ENCODE peak calls at places on chromosomes 12 and 14, in five cellular contexts. E is A549, Q is heart left ventricle, D is suprapubic skin, P is breast epithelium. N is an unnamed sample.

GRCh38 chr12:11621797-11622423 is 27.6 kb upstream of the ETV6 start:
- DNase-seq in E (peak), Q (no peak), D (no peak), P (no peak), N (no peak)

GRCh38 chr14:76664790-76665189 is 96.5 kb upstream of the VASH1 start:
- DNase-seq in E (no peak), Q (no peak), D (no peak), P (no peak), N (no peak)

GRCh38 chr12:123115409-123116111 is 35.3 kb downstream of the PITPNM2 start:
- DNase-seq in E (no peak), Q (peak), D (no peak), P (no peak), N (no peak)

GRCh38 chr14:105931808-105932483 is 405.6 kb downstream of the TMEM121 start:
- DNase-seq in E (peak), Q (no peak), D (no peak), P (no peak), N (peak)

GRCh38 chr12:47097276-47097896 is 17.6 kb upstream of the AMIGO2 start:
- DNase-seq in E (peak), Q (no peak), D (no peak), P (no peak), N (no peak)

GRCh38 chr12:117151195-117152031 is 38.9 kb downstream of the FBXO21 start:
- DNase-seq in E (peak), Q (peak), D (peak), P (no peak), N (no peak)

GRCh38 chr14:35268946-35269345 is 23.2 kb upstream of the PSMA6 start:
- DNase-seq in E (no peak), Q (no peak), D (no peak), P (no peak), N (no peak)

GRCh38 chr14:33273978-33274377 is 335.3 kb downstream of the NPAS3 start:
- DNase-seq in E (no peak), Q (no peak), D (no peak), P (no peak), N (no peak)

GRCh38 chr12:3200779-3201738 is 123.9 kb downstream of the TSPAN9 start:
- DNase-seq in E (no peak), Q (no peak), D (no peak), P (no peak), N (no peak)

GRCh38 chr14:36129181-36129580 is 47.3 kb downstream of the PTCSC3 start:
- DNase-seq in E (no peak), Q (no peak), D (no peak), P (no peak), N (no peak)

GRCh38 chr14:71237556-71237955 is 330.3 kb downstream of the PCNX1 start:
- DNase-seq in E (no peak), Q (no peak), D (no peak), P (no peak), N (no peak)

GRCh38 chr14:41609704-41610183 is 3.1 kb downstream of the LRFN5 start:
- DNase-seq in E (peak), Q (peak), D (peak), P (no peak), N (peak)

GRCh38 chr14:70934084-70934483 is 26.8 kb downstream of the PCNX1 start:
- DNase-seq in E (no peak), Q (no peak), D (no peak), P (no peak), N (no peak)

GRCh38 chr14:61101803-61102548 is 120.9 kb downstream of the SLC38A6 start:
- DNase-seq in E (peak), Q (no peak), D (no peak), P (no peak), N (no peak)

GRCh38 chr12:107990325-107990724 is 138.8 kb upstream of the WSCD2 start:
- DNase-seq in E (peak), Q (peak), D (no peak), P (no peak), N (no peak)

GRCh38 chr12:10385181-10385613 is 4.6 kb downstream of the KLRK1 start:
- DNase-seq in E (peak), Q (no peak), D (no peak), P (no peak), N (no peak)

GRCh38 chr12:46523863-46524770 is 151.5 kb upstream of the SLC38A2 start:
- DNase-seq in E (peak), Q (no peak), D (no peak), P (no peak), N (no peak)

GRCh38 chr12:12561305-12562015 is 1.2 kb downstream of the DUSP16 start:
- DNase-seq in E (peak), Q (peak), D (peak), P (peak), N (peak)

GRCh38 chr12:55734595-55734994 is 5.8 kb upstream of the CD63 start:
- DNase-seq in E (no peak), Q (no peak), D (peak), P (no peak), N (no peak)

GRCh38 chr12:49503674-49504180 is 35.1 kb upstream of the KCNH3 start:
- DNase-seq in E (peak), Q (no peak), D (no peak), P (no peak), N (no peak)

GRCh38 chr14:77556946-77557345 is 58.3 kb upstream of the ISM2 start:
- DNase-seq in E (no peak), Q (no peak), D (no peak), P (no peak), N (no peak)

GRCh38 chr12:1826867-1827705 is 6.7 kb downstream of the LRTM2 start:
- DNase-seq in E (no peak), Q (no peak), D (no peak), P (no peak), N (no peak)

GRCh38 chr12:98328467-98328866 is 186.9 kb upstream of the TMPO start:
- DNase-seq in E (no peak), Q (no peak), D (no peak), P (no peak), N (no peak)

GRCh38 chr12:42118136-42118879 is 26.4 kb downstream of the GXYLT1 start:
- DNase-seq in E (no peak), Q (no peak), D (no peak), P (no peak), N (no peak)

GRCh38 chr12:29847246-29847645 is 63.5 kb upstream of the TMTC1 start:
- DNase-seq in E (no peak), Q (no peak), D (no peak), P (no peak), N (no peak)

GRCh38 chr14:102646615-102647014 is 54.2 kb downstream of the RCOR1 start:
- DNase-seq in E (no peak), Q (no peak), D (no peak), P (no peak), N (no peak)

GRCh38 chr12:2900642-2901041 is 10.0 kb downstream of the TULP3 start:
- DNase-seq in E (no peak), Q (no peak), D (no peak), P (no peak), N (no peak)

GRCh38 chr12:117742721-117743120 is 226.1 kb downstream of the KSR2 start:
- DNase-seq in E (no peak), Q (no peak), D (no peak), P (no peak), N (no peak)

GRCh38 chr14:99508896-99509629 is 27.9 kb downstream of the CCNK start:
- DNase-seq in E (no peak), Q (no peak), D (peak), P (no peak), N (no peak)

GRCh38 chr12:32334384-32334783 is 65.0 kb upstream of the FGD4 start:
- DNase-seq in E (no peak), Q (no peak), D (no peak), P (no peak), N (no peak)

GRCh38 chr14:69543341-69544249 is 31.1 kb downstream of the CCDC177 start:
- DNase-seq in E (peak), Q (peak), D (no peak), P (no peak), N (no peak)

GRCh38 chr12:88144546-88145468 is 2.7 kb downstream of the TMTC3 start:
- DNase-seq in E (no peak), Q (no peak), D (no peak), P (no peak), N (no peak)

GRCh38 chr12:11763760-11764520 is 114.5 kb downstream of the ETV6 start:
- DNase-seq in E (no peak), Q (no peak), D (no peak), P (no peak), N (no peak)

GRCh38 chr12:98909749-98910148 is 264.7 kb downstream of the APAF1 start:
- DNase-seq in E (no peak), Q (no peak), D (no peak), P (no peak), N (no peak)

GRCh38 chr12:41466762-41467270 is 278.7 kb downstream of the PDZRN4 start:
- DNase-seq in E (no peak), Q (no peak), D (no peak), P (no peak), N (no peak)

GRCh38 chr12:124661382-124661781 is 94.0 kb upstream of the NCOR2 start:
- DNase-seq in E (peak), Q (no peak), D (no peak), P (no peak), N (no peak)

GRCh38 chr14:100476012-100476822 is 111.0 kb downstream of the BEGAIN start:
- DNase-seq in E (peak), Q (no peak), D (no peak), P (no peak), N (no peak)

GRCh38 chr12:120581998-120582397 is 796 bp upstream of the POP5 start:
- DNase-seq in E (no peak), Q (no peak), D (no peak), P (no peak), N (no peak)

GRCh38 chr12:120583478-120584030 is 2.4 kb upstream of the POP5 start:
- DNase-seq in E (peak), Q (peak), D (peak), P (peak), N (peak)

GRCh38 chr12:120586860-120587259 is 5.7 kb upstream of the POP5 start:
- DNase-seq in E (no peak), Q (no peak), D (no peak), P (no peak), N (no peak)

GRCh38 chr12:120586216-120586615 is 5.0 kb upstream of the POP5 start:
- DNase-seq in E (no peak), Q (no peak), D (no peak), P (no peak), N (no peak)

DNA sequence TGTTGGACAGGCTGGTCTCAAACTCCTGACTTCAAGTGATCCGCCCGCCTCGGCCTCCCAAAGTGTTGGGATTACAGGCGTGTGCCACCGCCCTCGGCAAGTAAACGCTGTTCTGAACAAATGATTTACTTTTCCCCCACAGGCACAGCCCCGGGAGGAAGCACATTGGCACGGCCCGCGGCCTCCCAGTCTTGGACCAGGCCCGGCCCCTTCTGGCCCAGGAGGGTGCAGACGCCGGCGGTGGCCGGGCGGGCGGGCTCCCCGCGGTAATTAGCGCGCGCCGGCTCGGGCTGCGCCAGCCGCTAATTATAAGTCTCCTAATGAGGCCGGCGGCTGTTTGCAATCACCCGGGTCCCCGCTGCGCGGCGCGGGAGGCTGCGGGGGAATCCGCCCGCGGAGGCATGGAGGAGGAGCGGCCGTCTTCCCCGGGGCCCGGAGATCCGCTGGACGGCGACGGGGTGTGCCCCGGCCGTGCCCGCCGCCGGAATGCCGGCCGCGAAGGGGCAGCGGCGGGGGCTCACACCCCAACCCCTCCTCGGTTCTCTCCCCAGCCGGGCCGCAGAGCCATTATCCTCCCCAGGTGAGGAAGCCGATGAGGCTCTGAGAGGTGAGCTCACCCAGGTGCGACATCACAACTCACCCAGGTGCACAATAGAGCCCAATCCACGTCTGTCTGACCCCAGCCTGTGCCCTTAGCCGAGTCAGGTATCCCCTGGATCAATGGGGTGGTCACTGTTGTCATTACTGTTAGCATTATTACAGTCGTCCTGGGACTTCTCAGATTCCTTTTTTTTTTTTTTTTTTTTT is 3.3 kb upstream of the POP5 start:
- DNase-seq in E (peak), Q (peak), D (peak), P (peak), N (no peak)
- TF ChIP-seq CTCF in E (peak), Q (peak), D (peak), P (peak), N (no peak)

GRCh38 chr12:57276935-57277563 is 26.1 kb upstream of the STAC3 start:
- DNase-seq in E (peak), Q (peak), D (no peak), P (no peak), N (no peak)

GRCh38 chr12:57278465-57279453 is 27.8 kb upstream of the STAC3 start:
- DNase-seq in E (no peak), Q (no peak), D (no peak), P (no peak), N (no peak)

DNA sequence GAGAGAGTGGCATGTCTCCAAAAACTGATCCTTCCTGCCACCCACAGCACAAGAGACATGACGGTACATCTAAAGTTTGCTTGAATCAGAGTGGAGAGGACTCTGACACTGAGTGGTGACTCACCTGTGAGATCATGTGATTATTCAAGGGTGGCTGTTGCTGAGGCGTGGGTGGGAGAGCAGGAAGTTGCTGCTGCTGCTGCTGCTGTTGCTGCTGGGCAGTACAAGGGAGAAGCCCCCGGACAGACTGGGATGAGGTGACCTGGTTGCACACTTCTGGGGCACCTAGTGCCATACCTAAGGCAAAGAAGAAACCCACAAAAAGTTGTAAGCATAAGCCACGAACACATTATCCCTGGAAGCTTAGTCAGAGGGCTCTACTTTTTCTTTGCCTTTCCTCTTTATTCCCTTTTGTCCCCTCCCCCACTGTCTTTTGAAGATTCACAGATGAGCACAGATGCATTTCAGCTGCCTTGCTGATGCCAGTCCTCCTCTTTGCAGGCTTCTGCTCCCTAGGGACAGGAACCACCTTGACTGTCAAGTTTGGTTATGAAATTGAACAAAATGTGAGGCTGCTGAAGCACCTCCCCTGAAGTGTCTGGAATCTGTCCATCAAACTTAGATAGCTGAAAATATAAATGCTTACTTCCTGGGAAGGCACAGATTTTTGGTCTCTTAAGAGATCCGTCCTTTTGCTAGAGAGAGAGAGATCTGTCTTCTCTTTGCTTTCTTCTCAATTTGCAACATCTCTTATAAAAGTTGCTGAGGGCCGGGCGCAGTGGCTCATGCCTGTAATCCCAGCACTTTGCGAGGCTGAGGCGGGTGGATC is 29.5 kb upstream of the STAC3 start:
- DNase-seq in E (peak), Q (no peak), D (no peak), P (no peak), N (peak)
- TF ChIP-seq POLR2A in E (peak), Q (no peak), D (no peak), P (no peak), N (no peak)

GRCh38 chr12:132336451-132337413 is 7.3 kb upstream of the GALNT9 start:
- DNase-seq in E (no peak), Q (no peak), D (no peak), P (no peak), N (no peak)
- H3K4me3 ChIP-seq in E (no peak), Q (no peak), D (no peak), P (no peak), N (no peak)

GRCh38 chr12:95443458-95443857 is 30.5 kb upstream of the METAP2 start:
- DNase-seq in E (no peak), Q (no peak), D (no peak), P (no peak), N (no peak)
- TF ChIP-seq CTCF in E (no peak), Q (no peak), D (no peak), P (no peak), N (no peak)

N was measured in lower leg skin.